ENCODE peak calls at places on chromosome 2, in nine cellular contexts. One of them, this sample, is unnamed.

GRCh38 chr2:43925431-43925830 is 70.4 kb downstream of the LRPPRC start:
- DNase-seq in fibroblast of mammary gland: no peak
- DNase-seq in NCI-H1105: no peak
- DNase-seq in A172: no peak
- DNase-seq in upper lobe of right lung: no peak
- DNase-seq in H4: no peak
- DNase-seq in neural progenitor cell: no peak
- DNase-seq in stimulated activated CD8-positive, alpha-beta memory T cell treated with anti-CD3 and anti-CD28 coated beads, Interleukin-2, amount 100 ng/mL, for 48 hours: no peak
- DNase-seq in A549: no peak
- DNase-seq in this sample: no peak

GRCh38 chr2:219289537-219290361 is 10.6 kb downstream of the DNAJB2 start:
- DNase-seq in fibroblast of mammary gland: peak; percentile 97
- DNase-seq in NCI-H1105: no peak
- DNase-seq in A172: peak; percentile 71
- DNase-seq in upper lobe of right lung: peak; percentile 77
- DNase-seq in H4: peak; percentile 77
- DNase-seq in neural progenitor cell: no peak
- DNase-seq in stimulated activated CD8-positive, alpha-beta memory T cell treated with anti-CD3 and anti-CD28 coated beads, Interleukin-2, amount 100 ng/mL, for 48 hours: no peak
- DNase-seq in A549: no peak
- DNase-seq in this sample: no peak

GRCh38 chr2:67485431-67485830 is 88.3 kb downstream of the ETAA1 start:
- DNase-seq in fibroblast of mammary gland: no peak
- DNase-seq in NCI-H1105: no peak
- DNase-seq in A172: peak; percentile 22
- DNase-seq in upper lobe of right lung: no peak
- DNase-seq in H4: no peak
- DNase-seq in neural progenitor cell: no peak
- DNase-seq in stimulated activated CD8-positive, alpha-beta memory T cell treated with anti-CD3 and anti-CD28 coated beads, Interleukin-2, amount 100 ng/mL, for 48 hours: no peak
- DNase-seq in A549: no peak
- DNase-seq in this sample: no peak

GRCh38 chr2:234496442-234496834 is 443 bp downstream of the ARL4C start:
- DNase-seq in fibroblast of mammary gland: peak; percentile 25
- DNase-seq in NCI-H1105: no peak
- DNase-seq in A172: no peak
- DNase-seq in upper lobe of right lung: no peak
- DNase-seq in H4: peak; percentile 33
- DNase-seq in neural progenitor cell: no peak
- DNase-seq in stimulated activated CD8-positive, alpha-beta memory T cell treated with anti-CD3 and anti-CD28 coated beads, Interleukin-2, amount 100 ng/mL, for 48 hours: no peak
- DNase-seq in A549: no peak
- DNase-seq in this sample: no peak

GRCh38 chr2:179861027-179861776 is at the start of gene ZNF385B:
- DNase-seq in fibroblast of mammary gland: peak; percentile 15
- DNase-seq in NCI-H1105: peak; percentile 26
- DNase-seq in A172: no peak
- DNase-seq in upper lobe of right lung: peak; percentile 67
- DNase-seq in H4: no peak
- DNase-seq in neural progenitor cell: peak; percentile 84
- DNase-seq in stimulated activated CD8-positive, alpha-beta memory T cell treated with anti-CD3 and anti-CD28 coated beads, Interleukin-2, amount 100 ng/mL, for 48 hours: no peak
- DNase-seq in A549: no peak
- DNase-seq in this sample: no peak

GRCh38 chr2:237546876-237547395 is 19.4 kb upstream of the PRLH start:
- DNase-seq in fibroblast of mammary gland: no peak
- DNase-seq in NCI-H1105: no peak
- DNase-seq in A172: no peak
- DNase-seq in upper lobe of right lung: peak; percentile 69
- DNase-seq in H4: no peak
- DNase-seq in neural progenitor cell: no peak
- DNase-seq in stimulated activated CD8-positive, alpha-beta memory T cell treated with anti-CD3 and anti-CD28 coated beads, Interleukin-2, amount 100 ng/mL, for 48 hours: no peak
- DNase-seq in A549: no peak
- DNase-seq in this sample: no peak

GRCh38 chr2:238684362-238685326 is 163.2 kb upstream of the TWIST2 start:
- DNase-seq in fibroblast of mammary gland: peak; percentile 100
- DNase-seq in NCI-H1105: no peak
- DNase-seq in A172: peak; percentile 99
- DNase-seq in upper lobe of right lung: no peak
- DNase-seq in H4: peak; percentile 97
- DNase-seq in neural progenitor cell: no peak
- DNase-seq in stimulated activated CD8-positive, alpha-beta memory T cell treated with anti-CD3 and anti-CD28 coated beads, Interleukin-2, amount 100 ng/mL, for 48 hours: no peak
- DNase-seq in A549: peak; percentile 97
- DNase-seq in this sample: no peak

GRCh38 chr2:100935372-100935752 is 66.7 kb upstream of the RPL31 start:
- DNase-seq in fibroblast of mammary gland: peak; percentile 67
- DNase-seq in NCI-H1105: no peak
- DNase-seq in A172: peak; percentile 55
- DNase-seq in upper lobe of right lung: no peak
- DNase-seq in H4: no peak
- DNase-seq in neural progenitor cell: no peak
- DNase-seq in stimulated activated CD8-positive, alpha-beta memory T cell treated with anti-CD3 and anti-CD28 coated beads, Interleukin-2, amount 100 ng/mL, for 48 hours: no peak
- DNase-seq in A549: no peak
- DNase-seq in this sample: no peak

GRCh38 chr2:88165604-88166003 is 4.5 kb upstream of the THNSL2 start:
- DNase-seq in fibroblast of mammary gland: no peak
- DNase-seq in NCI-H1105: no peak
- DNase-seq in A172: no peak
- DNase-seq in upper lobe of right lung: no peak
- DNase-seq in H4: no peak
- DNase-seq in neural progenitor cell: no peak
- DNase-seq in stimulated activated CD8-positive, alpha-beta memory T cell treated with anti-CD3 and anti-CD28 coated beads, Interleukin-2, amount 100 ng/mL, for 48 hours: no peak
- DNase-seq in A549: no peak
- DNase-seq in this sample: no peak

GRCh38 chr2:145752091-145752806 is 1232.3 kb upstream of the ZEB2 start:
- DNase-seq in fibroblast of mammary gland: peak; percentile 91
- DNase-seq in NCI-H1105: peak; percentile 8
- DNase-seq in A172: peak; percentile 80
- DNase-seq in upper lobe of right lung: peak; percentile 57
- DNase-seq in H4: peak; percentile 91
- DNase-seq in neural progenitor cell: peak; percentile 74
- DNase-seq in stimulated activated CD8-positive, alpha-beta memory T cell treated with anti-CD3 and anti-CD28 coated beads, Interleukin-2, amount 100 ng/mL, for 48 hours: no peak
- DNase-seq in A549: peak; percentile 3
- DNase-seq in this sample: no peak

GRCh38 chr2:240987588-240987987 is 10.8 kb upstream of the SNED1 start:
- DNase-seq in fibroblast of mammary gland: no peak
- DNase-seq in NCI-H1105: no peak
- DNase-seq in A172: no peak
- DNase-seq in upper lobe of right lung: no peak
- DNase-seq in H4: no peak
- DNase-seq in neural progenitor cell: no peak
- DNase-seq in stimulated activated CD8-positive, alpha-beta memory T cell treated with anti-CD3 and anti-CD28 coated beads, Interleukin-2, amount 100 ng/mL, for 48 hours: no peak
- DNase-seq in A549: no peak
- DNase-seq in this sample: no peak

GRCh38 chr2:55103039-55103438 is 52.8 kb upstream of the RTN4 start:
- DNase-seq in fibroblast of mammary gland: peak; percentile 80
- DNase-seq in NCI-H1105: no peak
- DNase-seq in A172: no peak
- DNase-seq in upper lobe of right lung: no peak
- DNase-seq in H4: no peak
- DNase-seq in neural progenitor cell: no peak
- DNase-seq in stimulated activated CD8-positive, alpha-beta memory T cell treated with anti-CD3 and anti-CD28 coated beads, Interleukin-2, amount 100 ng/mL, for 48 hours: no peak
- DNase-seq in A549: no peak
- DNase-seq in this sample: no peak

GRCh38 chr2:239025081-239025801 is 177.4 kb downstream of the TWIST2 start:
- DNase-seq in fibroblast of mammary gland: peak; percentile 82
- DNase-seq in NCI-H1105: no peak
- DNase-seq in A172: peak; percentile 86
- DNase-seq in upper lobe of right lung: peak; percentile 48
- DNase-seq in H4: no peak
- DNase-seq in neural progenitor cell: no peak
- DNase-seq in stimulated activated CD8-positive, alpha-beta memory T cell treated with anti-CD3 and anti-CD28 coated beads, Interleukin-2, amount 100 ng/mL, for 48 hours: no peak
- DNase-seq in A549: no peak
- DNase-seq in this sample: no peak

GRCh38 chr2:177326591-177326990 is 62.1 kb upstream of the NFE2L2 start:
- DNase-seq in fibroblast of mammary gland: no peak
- DNase-seq in NCI-H1105: no peak
- DNase-seq in A172: no peak
- DNase-seq in upper lobe of right lung: no peak
- DNase-seq in H4: no peak
- DNase-seq in neural progenitor cell: no peak
- DNase-seq in stimulated activated CD8-positive, alpha-beta memory T cell treated with anti-CD3 and anti-CD28 coated beads, Interleukin-2, amount 100 ng/mL, for 48 hours: no peak
- DNase-seq in A549: no peak
- DNase-seq in this sample: no peak

GRCh38 chr2:130759906-130760753 is 4.8 kb downstream of the AMER3 start:
- DNase-seq in fibroblast of mammary gland: peak; percentile 13
- DNase-seq in NCI-H1105: peak; percentile 82
- DNase-seq in A172: peak; percentile 76
- DNase-seq in upper lobe of right lung: no peak
- DNase-seq in H4: peak; percentile 53
- DNase-seq in neural progenitor cell: no peak
- DNase-seq in stimulated activated CD8-positive, alpha-beta memory T cell treated with anti-CD3 and anti-CD28 coated beads, Interleukin-2, amount 100 ng/mL, for 48 hours: no peak
- DNase-seq in A549: no peak
- DNase-seq in this sample: no peak

GRCh38 chr2:236393101-236393500 is 128.9 kb upstream of the ASB18 start:
- DNase-seq in fibroblast of mammary gland: no peak
- DNase-seq in NCI-H1105: no peak
- DNase-seq in A172: no peak
- DNase-seq in upper lobe of right lung: no peak
- DNase-seq in H4: no peak
- DNase-seq in neural progenitor cell: no peak
- DNase-seq in stimulated activated CD8-positive, alpha-beta memory T cell treated with anti-CD3 and anti-CD28 coated beads, Interleukin-2, amount 100 ng/mL, for 48 hours: no peak
- DNase-seq in A549: no peak
- DNase-seq in this sample: no peak

GRCh38 chr2:234102112-234102511 is 51.6 kb downstream of the SPP2 start:
- DNase-seq in fibroblast of mammary gland: no peak
- DNase-seq in NCI-H1105: no peak
- DNase-seq in A172: no peak
- DNase-seq in upper lobe of right lung: no peak
- DNase-seq in H4: no peak
- DNase-seq in neural progenitor cell: no peak
- DNase-seq in stimulated activated CD8-positive, alpha-beta memory T cell treated with anti-CD3 and anti-CD28 coated beads, Interleukin-2, amount 100 ng/mL, for 48 hours: no peak
- DNase-seq in A549: no peak
- DNase-seq in this sample: no peak

GRCh38 chr2:206260427-206261012 is 13.9 kb upstream of the ZDBF2 start:
- DNase-seq in fibroblast of mammary gland: peak; percentile 55
- DNase-seq in NCI-H1105: no peak
- DNase-seq in A172: peak; percentile 61
- DNase-seq in upper lobe of right lung: no peak
- DNase-seq in H4: peak; percentile 24
- DNase-seq in neural progenitor cell: no peak
- DNase-seq in stimulated activated CD8-positive, alpha-beta memory T cell treated with anti-CD3 and anti-CD28 coated beads, Interleukin-2, amount 100 ng/mL, for 48 hours: no peak
- DNase-seq in A549: peak; percentile 37
- DNase-seq in this sample: no peak

GRCh38 chr2:191811807-191812602 is 34.9 kb downstream of the CAVIN2 start:
- DNase-seq in fibroblast of mammary gland: peak; percentile 77
- DNase-seq in NCI-H1105: peak; percentile 30
- DNase-seq in A172: peak; percentile 60
- DNase-seq in upper lobe of right lung: peak; percentile 62
- DNase-seq in H4: peak; percentile 50
- DNase-seq in neural progenitor cell: peak; percentile 70
- DNase-seq in stimulated activated CD8-positive, alpha-beta memory T cell treated with anti-CD3 and anti-CD28 coated beads, Interleukin-2, amount 100 ng/mL, for 48 hours: peak; percentile 20
- DNase-seq in A549: peak; percentile 31
- DNase-seq in this sample: peak; percentile 25

GRCh38 chr2:176098366-176099158 is 1.0 kb upstream of the HOXD12 start:
- DNase-seq in fibroblast of mammary gland: no peak
- DNase-seq in NCI-H1105: no peak
- DNase-seq in A172: no peak
- DNase-seq in upper lobe of right lung: peak; percentile 62
- DNase-seq in H4: no peak
- DNase-seq in neural progenitor cell: no peak
- DNase-seq in stimulated activated CD8-positive, alpha-beta memory T cell treated with anti-CD3 and anti-CD28 coated beads, Interleukin-2, amount 100 ng/mL, for 48 hours: no peak
- DNase-seq in A549: no peak
- DNase-seq in this sample: no peak

GRCh38 chr2:202122167-202122540 is 49.1 kb downstream of the KIAA2012 start:
- DNase-seq in fibroblast of mammary gland: no peak
- DNase-seq in NCI-H1105: no peak
- DNase-seq in A172: no peak
- DNase-seq in upper lobe of right lung: no peak
- DNase-seq in H4: no peak
- DNase-seq in neural progenitor cell: no peak
- DNase-seq in stimulated activated CD8-positive, alpha-beta memory T cell treated with anti-CD3 and anti-CD28 coated beads, Interleukin-2, amount 100 ng/mL, for 48 hours: no peak
- DNase-seq in A549: no peak
- DNase-seq in this sample: no peak

GRCh38 chr2:70516596-70516995 is 37.0 kb downstream of the TGFA start:
- DNase-seq in fibroblast of mammary gland: peak; percentile 13
- DNase-seq in NCI-H1105: no peak
- DNase-seq in A172: peak; percentile 63
- DNase-seq in upper lobe of right lung: no peak
- DNase-seq in H4: no peak
- DNase-seq in neural progenitor cell: no peak
- DNase-seq in stimulated activated CD8-positive, alpha-beta memory T cell treated with anti-CD3 and anti-CD28 coated beads, Interleukin-2, amount 100 ng/mL, for 48 hours: no peak
- DNase-seq in A549: peak; percentile 71
- DNase-seq in this sample: no peak

GRCh38 chr2:33104052-33104623 is 157.4 kb downstream of the LTBP1 start:
- DNase-seq in fibroblast of mammary gland: peak; percentile 58
- DNase-seq in NCI-H1105: no peak
- DNase-seq in A172: peak; percentile 42
- DNase-seq in upper lobe of right lung: no peak
- DNase-seq in H4: no peak
- DNase-seq in neural progenitor cell: no peak
- DNase-seq in stimulated activated CD8-positive, alpha-beta memory T cell treated with anti-CD3 and anti-CD28 coated beads, Interleukin-2, amount 100 ng/mL, for 48 hours: no peak
- DNase-seq in A549: no peak
- DNase-seq in this sample: no peak

GRCh38 chr2:215238485-215239098 is 73.3 kb upstream of the ATIC start:
- DNase-seq in fibroblast of mammary gland: peak; percentile 6
- DNase-seq in NCI-H1105: no peak
- DNase-seq in A172: no peak
- DNase-seq in upper lobe of right lung: no peak
- DNase-seq in H4: no peak
- DNase-seq in neural progenitor cell: no peak
- DNase-seq in stimulated activated CD8-positive, alpha-beta memory T cell treated with anti-CD3 and anti-CD28 coated beads, Interleukin-2, amount 100 ng/mL, for 48 hours: no peak
- DNase-seq in A549: no peak
- DNase-seq in this sample: no peak

GRCh38 chr2:109707281-109708147 is 86.6 kb upstream of the RGPD5 start:
- DNase-seq in fibroblast of mammary gland: no peak
- DNase-seq in NCI-H1105: no peak
- DNase-seq in A172: no peak
- DNase-seq in upper lobe of right lung: no peak
- DNase-seq in H4: no peak
- DNase-seq in neural progenitor cell: no peak
- DNase-seq in stimulated activated CD8-positive, alpha-beta memory T cell treated with anti-CD3 and anti-CD28 coated beads, Interleukin-2, amount 100 ng/mL, for 48 hours: no peak
- DNase-seq in A549: no peak
- DNase-seq in this sample: no peak

GRCh38 chr2:139600166-139600565 is 820.0 kb upstream of the NXPH2 start:
- DNase-seq in fibroblast of mammary gland: no peak
- DNase-seq in NCI-H1105: no peak
- DNase-seq in A172: no peak
- DNase-seq in upper lobe of right lung: no peak
- DNase-seq in H4: no peak
- DNase-seq in neural progenitor cell: no peak
- DNase-seq in stimulated activated CD8-positive, alpha-beta memory T cell treated with anti-CD3 and anti-CD28 coated beads, Interleukin-2, amount 100 ng/mL, for 48 hours: no peak
- DNase-seq in A549: no peak
- DNase-seq in this sample: no peak

GRCh38 chr2:165016772-165017411 is 61.6 kb upstream of the SLC38A11 start:
- DNase-seq in fibroblast of mammary gland: peak; percentile 59
- DNase-seq in NCI-H1105: peak; percentile 80
- DNase-seq in A172: peak; percentile 66
- DNase-seq in upper lobe of right lung: no peak
- DNase-seq in H4: peak; percentile 68
- DNase-seq in neural progenitor cell: peak; percentile 71
- DNase-seq in stimulated activated CD8-positive, alpha-beta memory T cell treated with anti-CD3 and anti-CD28 coated beads, Interleukin-2, amount 100 ng/mL, for 48 hours: no peak
- DNase-seq in A549: peak; percentile 28
- DNase-seq in this sample: peak; percentile 9

GRCh38 chr2:183255406-183255805 is 131.2 kb downstream of the NUP35 start:
- DNase-seq in fibroblast of mammary gland: no peak
- DNase-seq in NCI-H1105: no peak
- DNase-seq in A172: no peak
- DNase-seq in upper lobe of right lung: no peak
- DNase-seq in H4: no peak
- DNase-seq in neural progenitor cell: no peak
- DNase-seq in stimulated activated CD8-positive, alpha-beta memory T cell treated with anti-CD3 and anti-CD28 coated beads, Interleukin-2, amount 100 ng/mL, for 48 hours: no peak
- DNase-seq in A549: no peak
- DNase-seq in this sample: no peak

GRCh38 chr2:127818794-127819425 is 7.9 kb upstream of the WDR33 start:
- DNase-seq in fibroblast of mammary gland: no peak
- DNase-seq in NCI-H1105: no peak
- DNase-seq in A172: no peak
- DNase-seq in upper lobe of right lung: no peak
- DNase-seq in H4: no peak
- DNase-seq in neural progenitor cell: no peak
- DNase-seq in stimulated activated CD8-positive, alpha-beta memory T cell treated with anti-CD3 and anti-CD28 coated beads, Interleukin-2, amount 100 ng/mL, for 48 hours: no peak
- DNase-seq in A549: no peak
- DNase-seq in this sample: no peak

GRCh38 chr2:97688062-97688827 is 18.7 kb downstream of the C2orf92 start:
- DNase-seq in fibroblast of mammary gland: peak; percentile 30
- DNase-seq in NCI-H1105: no peak
- DNase-seq in A172: peak; percentile 66
- DNase-seq in upper lobe of right lung: no peak
- DNase-seq in H4: no peak
- DNase-seq in neural progenitor cell: no peak
- DNase-seq in stimulated activated CD8-positive, alpha-beta memory T cell treated with anti-CD3 and anti-CD28 coated beads, Interleukin-2, amount 100 ng/mL, for 48 hours: no peak
- DNase-seq in A549: no peak
- DNase-seq in this sample: no peak

GRCh38 chr2:189163889-189164288 is 15.7 kb downstream of the COL5A2 start:
- DNase-seq in fibroblast of mammary gland: peak; percentile 61
- DNase-seq in NCI-H1105: no peak
- DNase-seq in A172: peak; percentile 35
- DNase-seq in upper lobe of right lung: no peak
- DNase-seq in H4: peak; percentile 19
- DNase-seq in neural progenitor cell: no peak
- DNase-seq in stimulated activated CD8-positive, alpha-beta memory T cell treated with anti-CD3 and anti-CD28 coated beads, Interleukin-2, amount 100 ng/mL, for 48 hours: no peak
- DNase-seq in A549: no peak
- DNase-seq in this sample: no peak